ENCODE peak calls at places on chromosomes 11 and 22, in four cellular contexts. N is HCT116, D is ovary, K is uterus. Y is an unnamed sample.

GRCh38 chr11:128058580-128059208 is 528.7 kb downstream of the ETS1 start:
- DNase-seq in N (no peak), K (no peak), D (no peak), Y (no peak)

GRCh38 chr11:34787348-34787747 is 128.8 kb downstream of the APIP start:
- DNase-seq in N (no peak), D (no peak), K (no peak), Y (no peak)

GRCh38 chr11:20707876-20708275 is 38.5 kb downstream of the NELL1 start:
- DNase-seq in K (no peak), D (no peak), N (no peak), Y (no peak)

GRCh38 chr11:59918494-59918893 is 19.7 kb upstream of the OOSP1 start:
- DNase-seq in K (no peak), N (no peak), D (no peak), Y (no peak)

GRCh38 chr11:46238967-46239800 is 38.3 kb upstream of the CREB3L1 start:
- DNase-seq in D (peak), K (peak), N (peak), Y (peak)

GRCh38 chr11:36569095-36569494 is 1.3 kb downstream of the RAG1 start:
- DNase-seq in D (no peak), K (no peak), N (no peak), Y (no peak)

GRCh38 chr11:115670538-115671200 is 166.5 kb upstream of the CADM1 start:
- DNase-seq in K (no peak), D (no peak), N (no peak), Y (no peak)

GRCh38 chr11:2891901-2892214 is 6.3 kb upstream of the CDKN1C start:
- DNase-seq in D (peak), K (peak), N (no peak), Y (no peak)

GRCh38 chr11:103789957-103790356 is 246.5 kb upstream of the DDI1 start:
- DNase-seq in N (no peak), D (no peak), K (no peak), Y (no peak)

GRCh38 chr11:131064373-131064991 is 148.2 kb upstream of the SNX19 start:
- DNase-seq in K (peak), D (no peak), N (peak), Y (no peak)

GRCh38 chr22:49543876-49544275 is 283.8 kb downstream of the BRD1 start:
- DNase-seq in N (no peak), K (no peak), D (no peak), Y (no peak)

GRCh38 chr11:87560352-87560751 is 522.6 kb downstream of the TMEM135 start:
- DNase-seq in D (no peak), N (no peak), K (no peak), Y (no peak)

GRCh38 chr11:70577258-70577603 is 178.9 kb downstream of the CTTN start:
- DNase-seq in D (no peak), N (no peak), K (no peak), Y (no peak)

GRCh38 chr11:121063728-121064127 is 37.3 kb upstream of the TECTA start:
- DNase-seq in K (no peak), N (no peak), D (no peak), Y (no peak)

GRCh38 chr11:88555018-88555828 is 217.7 kb upstream of the CTSC start:
- DNase-seq in N (peak), K (peak), D (no peak), Y (no peak)

GRCh38 chr22:25930083-25930482 is 188.1 kb downstream of the MYO18B start:
- DNase-seq in D (no peak), N (no peak), K (no peak), Y (no peak)

GRCh38 chr11:10282121-10282520 is 11.9 kb downstream of the SBF2 start:
- DNase-seq in K (no peak), N (no peak), D (no peak), Y (no peak)

GRCh38 chr11:94776351-94777321 is 8.5 kb downstream of the AMOTL1 start:
- DNase-seq in D (no peak), K (peak), N (no peak), Y (no peak)

GRCh38 chr11:44564653-44565007 is 833 bp upstream of the CD82 start:
- DNase-seq in K (no peak), D (no peak), N (no peak), Y (no peak)

GRCh38 chr11:279966-280761 is 2.0 kb downstream of the NLRP6 start:
- DNase-seq in K (no peak), N (no peak), D (no peak), Y (peak)

GRCh38 chr11:12692238-12693074 is 18.2 kb downstream of the TEAD1 start:
- DNase-seq in K (peak), N (peak), D (peak), Y (peak)

GRCh38 chr11:11980841-11981308 is 27.6 kb downstream of the DKK3 start:
- DNase-seq in N (no peak), K (no peak), D (no peak), Y (no peak)

GRCh38 chr11:122803306-122803705 is 35.0 kb upstream of the CRTAM start:
- DNase-seq in N (no peak), K (no peak), D (no peak), Y (no peak)

GRCh38 chr11:2943711-2944118 is 14.5 kb upstream of the PHLDA2 start:
- DNase-seq in N (no peak), K (peak), D (no peak), Y (peak)

GRCh38 chr11:86728562-86728961 is 56.1 kb upstream of the ME3 start:
- DNase-seq in N (no peak), D (no peak), K (no peak), Y (no peak)

GRCh38 chr11:79949574-79949973 is 508.7 kb upstream of the TENM4 start:
- DNase-seq in N (no peak), D (no peak), K (no peak), Y (no peak)

GRCh38 chr11:11446562-11446961 is 93.5 kb upstream of the CSNK2A3 start:
- DNase-seq in N (no peak), K (no peak), D (no peak), Y (no peak)

GRCh38 chr11:8086001-8086479 is 5.0 kb downstream of the TUB start:
- DNase-seq in N (no peak), K (peak), D (no peak), Y (no peak)

GRCh38 chr22:20464096-20464614 is 26.5 kb upstream of the SCARF2 start:
- DNase-seq in K (no peak), D (peak), N (no peak), Y (peak)

GRCh38 chr11:55942785-55943392 is 6.7 kb upstream of the OR5I1 start:
- DNase-seq in D (no peak), K (no peak), N (peak), Y (no peak)

GRCh38 chr11:75891947-75892739 is 77.1 kb downstream of the UVRAG start:
- DNase-seq in K (no peak), D (no peak), N (no peak), Y (no peak)

GRCh38 chr11:74710291-74710938 is 20.8 kb downstream of the CHRDL2 start:
- DNase-seq in D (no peak), N (no peak), K (no peak), Y (no peak)

GRCh38 chr11:61882879-61883278 is 8.5 kb downstream of the FADS3 start:
- DNase-seq in K (no peak), D (no peak), N (no peak), Y (no peak)

GRCh38 chr11:75428989-75429640 is 3.9 kb downstream of the KLHL35 start:
- DNase-seq in N (no peak), D (no peak), K (no peak), Y (peak)

DNA sequence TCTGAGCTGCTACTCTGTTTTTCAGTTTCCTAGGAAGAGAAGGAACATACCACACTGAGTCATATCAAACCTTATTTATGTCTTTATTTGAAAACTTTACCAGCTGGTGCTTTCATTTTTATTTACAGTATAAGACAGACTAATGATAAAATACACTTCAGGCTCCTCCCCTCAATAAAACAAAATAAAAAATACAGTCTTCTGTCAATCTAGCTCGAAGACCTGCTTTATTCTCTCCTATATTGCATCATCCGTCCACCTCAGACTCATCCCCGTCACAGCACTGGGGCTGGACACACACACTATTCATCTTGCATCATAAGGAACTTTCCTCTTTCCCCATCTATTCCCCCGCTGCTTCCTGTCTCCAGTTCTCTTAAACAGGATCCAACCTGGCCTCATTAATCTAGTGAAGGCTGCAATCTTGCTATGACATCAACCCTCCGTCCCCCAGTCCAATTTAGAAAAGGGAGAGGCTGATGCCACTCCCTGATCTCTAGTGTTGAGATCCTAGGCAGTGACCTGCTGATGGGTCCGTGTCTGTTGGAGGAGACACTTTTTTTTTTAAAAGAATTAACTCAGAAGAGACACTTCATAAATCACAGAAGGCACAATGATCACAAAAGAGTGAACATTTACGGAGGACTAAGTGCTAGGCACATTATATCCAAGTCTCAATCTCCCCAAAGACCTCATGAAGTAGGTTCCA is 1.1 kb downstream of the XBP1 start:
- DNase-seq in K (peak), N (peak), D (peak), Y (peak)
- TF ChIP-seq POLR2A in K (peak), N (no peak), D (peak), Y (peak)

GRCh38 chr11:64916848-64917662 is at the start of gene ATG2A:
- DNase-seq in N (peak), K (peak), D (peak), Y (peak)
- TF ChIP-seq POLR2A in N (peak), K (peak), D (peak), Y (peak)

GRCh38 chr11:65126624-65127274 is 4.6 kb downstream of the MRPL49 start:
- DNase-seq in N (no peak), K (no peak), D (no peak), Y (peak)
- TF ChIP-seq POLR2A in N (no peak), K (no peak), D (no peak), Y (no peak)

GRCh38 chr22:44705022-44705297 is 3.0 kb downstream of the PRR5 start:
- DNase-seq in N (no peak), K (no peak), D (no peak), Y (no peak)
- TF ChIP-seq POLR2A in N (no peak), K (no peak), D (no peak), Y (no peak)

DNA sequence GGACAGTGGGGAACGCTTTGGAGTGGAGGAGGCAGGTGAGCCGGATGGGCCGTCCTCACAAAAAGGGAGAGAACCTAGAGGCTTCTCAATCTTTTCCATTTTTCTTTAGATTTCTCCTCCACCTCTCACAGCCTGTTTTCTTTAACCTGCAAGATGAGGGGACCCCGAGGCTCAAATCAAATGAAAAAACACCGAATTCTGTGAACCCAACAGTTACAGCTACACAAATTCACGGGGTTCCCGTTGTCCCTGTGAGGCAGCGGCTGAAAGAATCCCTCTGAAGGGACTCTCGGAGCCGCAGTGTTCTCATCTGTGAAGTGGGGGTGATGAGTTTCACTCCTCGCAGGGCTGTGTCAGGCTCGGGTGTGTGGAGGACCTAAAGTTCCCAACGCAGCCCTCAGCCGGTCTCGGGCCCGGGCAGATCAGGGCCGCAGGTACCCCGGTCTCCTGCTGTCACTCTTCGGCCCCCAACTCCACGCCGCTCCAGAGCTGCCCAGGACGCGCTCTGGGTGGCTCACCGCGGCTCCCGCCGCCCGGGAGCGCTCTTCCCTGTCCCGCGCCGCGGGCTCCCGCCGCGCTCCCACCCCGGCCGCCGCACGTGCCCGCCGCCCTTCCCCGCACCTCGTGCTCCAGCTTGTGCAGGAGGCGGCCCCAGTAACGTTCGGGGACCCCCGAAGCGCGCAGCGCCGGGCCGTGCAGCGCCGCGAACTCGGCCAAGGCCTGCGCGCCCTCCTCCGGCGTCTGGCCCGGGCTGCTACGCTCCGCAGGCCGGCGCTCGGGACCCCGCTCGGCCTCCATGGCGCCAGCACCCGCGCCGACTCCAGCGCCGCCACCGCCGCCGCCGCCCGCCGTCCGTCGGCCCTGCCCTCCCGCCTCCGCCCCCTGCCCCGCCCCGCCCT is at the start of gene TTLL12:
- DNase-seq in D (peak), K (peak), N (no peak), Y (peak)
- TF ChIP-seq POLR2A in D (no peak), K (peak), N (peak), Y (no peak)

GRCh38 chr11:32895471-32895870 is 2.9 kb downstream of the QSER1 start:
- DNase-seq in D (no peak), N (no peak), K (no peak), Y (no peak)

GRCh38 chr11:32893091-32893946 is 708 bp downstream of the QSER1 start:
- DNase-seq in N (no peak), K (peak), D (peak), Y (peak)

GRCh38 chr11:32892355-32893090 is at the start of gene QSER1:
- DNase-seq in K (peak), N (no peak), D (peak), Y (peak)

GRCh38 chr11:32891657-32892354 is 805 bp upstream of the QSER1 start:
- DNase-seq in K (no peak), D (no peak), N (no peak), Y (no peak)

DNA sequence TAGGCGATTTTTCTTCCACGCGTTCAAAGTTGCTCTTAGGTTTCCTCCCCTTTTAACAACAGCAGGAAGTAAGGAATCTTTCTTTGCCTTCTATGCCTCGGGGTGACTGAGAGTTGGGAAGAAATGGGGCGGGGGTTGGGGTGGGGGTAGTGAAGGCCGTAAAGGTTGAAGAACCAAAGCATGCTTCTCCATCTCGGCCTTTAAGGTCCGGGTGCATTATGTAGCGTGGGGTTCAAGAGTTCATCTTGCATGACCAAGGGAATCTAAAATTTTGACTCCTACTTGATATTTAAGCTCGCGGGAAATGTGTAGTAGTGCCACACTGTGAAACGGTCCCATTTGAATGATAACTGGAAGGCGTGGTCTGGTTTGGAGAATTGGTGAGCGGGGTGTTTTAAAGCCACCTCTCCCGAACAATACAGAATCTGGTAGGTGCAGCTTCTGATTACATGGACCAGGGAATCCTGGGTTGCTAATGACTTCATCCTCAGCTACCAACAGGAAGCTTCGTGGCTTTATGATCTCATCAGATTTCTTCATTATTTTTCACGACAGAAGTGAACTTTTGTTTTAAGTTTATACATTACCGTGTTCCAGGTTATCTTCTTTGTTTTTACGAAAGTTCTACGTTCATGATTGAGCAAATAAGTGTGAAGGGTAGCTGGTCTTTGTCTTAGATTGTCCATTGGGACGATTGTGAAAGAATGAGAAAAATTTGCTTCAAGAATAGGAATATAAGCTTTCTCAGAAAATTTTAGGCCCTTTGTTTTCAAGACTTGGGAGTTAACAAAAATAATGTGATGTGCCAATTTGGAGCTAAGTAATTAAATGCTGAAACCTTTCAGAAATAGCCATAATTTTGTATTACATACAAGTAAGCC is 1.6 kb downstream of the QSER1 start:
- DNase-seq in N (peak), K (no peak), D (no peak), Y (no peak)
- TF ChIP-seq POLR2A in N (peak), K (peak), D (peak), Y (no peak)

GRCh38 chr22:40050258-40050657 is 55.5 kb downstream of the FAM83F start:
- DNase-seq in K (no peak), D (no peak), N (no peak), Y (no peak)
- TF ChIP-seq POLR2A in K (no peak), D (no peak), N (no peak), Y (no peak)

GRCh38 chr11:69049490-69049867 is 747 bp downstream of the TPCN2 start:
- DNase-seq in N (no peak), D (no peak), K (no peak), Y (no peak)

GRCh38 chr11:69048056-69048717 is 545 bp upstream of the TPCN2 start:
- DNase-seq in K (no peak), N (no peak), D (no peak), Y (no peak)

GRCh38 chr11:69051381-69052342 is 2.9 kb downstream of the TPCN2 start:
- DNase-seq in D (no peak), N (no peak), K (no peak), Y (no peak)

GRCh38 chr11:69050592-69051380 is 2.1 kb downstream of the TPCN2 start:
- DNase-seq in D (no peak), K (no peak), N (no peak), Y (no peak)

GRCh38 chr11:69048718-69049489 is at the start of gene TPCN2:
- DNase-seq in N (peak), D (peak), K (peak), Y (peak)
- TF ChIP-seq POLR2A in N (peak), D (peak), K (peak), Y (peak)

GRCh38 chr11:64745523-64746328 is 1.8 kb upstream of the RASGRP2 start:
- DNase-seq in N (no peak), D (peak), K (peak), Y (peak)
- TF ChIP-seq POLR2A in N (no peak), D (no peak), K (peak), Y (no peak)

DNA sequence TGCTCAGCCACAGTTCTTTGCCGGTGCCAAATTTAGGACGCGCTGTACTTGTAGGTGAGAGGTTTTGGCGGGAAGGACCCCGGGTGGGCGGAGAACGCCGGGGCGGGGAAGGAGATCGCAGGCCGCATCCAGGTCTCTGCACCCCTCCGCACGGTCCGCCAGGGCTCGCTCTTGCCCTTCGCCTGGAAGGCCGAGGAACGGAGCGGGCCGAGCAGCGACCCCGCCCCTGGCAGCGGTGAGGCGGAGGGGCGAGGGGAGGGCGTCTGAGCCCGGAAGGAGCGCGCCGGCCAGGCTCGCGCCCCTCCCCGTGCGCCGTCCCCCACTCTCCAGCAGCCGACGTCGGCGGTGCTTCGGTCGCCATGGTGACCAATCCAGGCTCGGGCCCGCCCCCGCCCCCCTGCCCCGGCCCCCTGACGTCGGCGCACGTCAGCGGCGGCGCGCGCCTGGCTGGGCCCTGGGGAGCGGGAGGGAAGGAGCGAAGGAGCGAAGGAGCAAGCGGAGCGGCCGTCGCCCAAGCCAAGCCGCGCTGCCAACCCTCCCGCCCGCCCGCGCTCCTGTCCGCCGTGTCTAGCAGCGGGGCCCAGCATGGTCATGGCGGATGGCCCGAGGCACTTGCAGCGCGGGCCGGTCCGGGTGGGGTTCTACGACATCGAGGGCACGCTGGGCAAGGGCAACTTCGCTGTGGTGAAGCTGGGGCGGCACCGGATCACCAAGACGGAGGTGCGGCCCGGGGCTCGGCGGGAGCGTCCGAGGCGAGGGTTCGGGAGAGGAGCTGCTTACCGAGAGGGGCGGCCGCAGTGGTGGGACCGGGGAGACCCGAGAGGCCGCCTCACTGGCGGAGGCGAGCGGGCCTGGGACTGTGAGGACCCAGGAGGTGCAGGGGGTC is at the start of gene SIK2:
- DNase-seq in D (peak), K (peak), N (peak), Y (peak)
- TF ChIP-seq POLR2A in D (peak), K (peak), N (no peak), Y (no peak)

Y was measured in Peyer's patch.